ENCODE peak calls at places on chromosomes 4 and X, in five cellular contexts. S, V, I, M and Q are unnamed samples.

GRCh38 chr4:138320856-138321255 is 78.7 kb upstream of the SLC7A11 start:
- DNase-seq in S (no peak), V (no peak), I (no peak), M (no peak), Q (no peak)

GRCh38 chr4:165170819-165171218 is 36.5 kb upstream of the KLHL2 start:
- DNase-seq in S (no peak), V (no peak), I (no peak), M (no peak), Q (no peak)

GRCh38 chrX:108699368-108699767 is 37.0 kb downstream of the IRS4 start:
- DNase-seq in S (peak), V (no peak), I (no peak), M (no peak), Q (no peak)

GRCh38 chrX:119887721-119888425 is 7.8 kb upstream of the AKAP14 start:
- DNase-seq in S (peak), V (peak), I (peak), M (peak), Q (peak)

GRCh38 chr4:100826067-100826466 is 308.2 kb upstream of the EMCN start:
- DNase-seq in S (no peak), V (no peak), I (no peak), M (no peak), Q (no peak)

GRCh38 chrX:150507251-150507856 is 61.1 kb upstream of the MTM1 start:
- DNase-seq in S (peak), V (no peak), I (no peak), M (no peak), Q (no peak)

GRCh38 chrX:122868626-122869025 is 315.5 kb upstream of the GRIA3 start:
- DNase-seq in S (no peak), V (no peak), I (no peak), M (no peak), Q (no peak)

GRCh38 chr4:159374749-159375535 is 272.1 kb downstream of the RAPGEF2 start:
- DNase-seq in S (no peak), V (no peak), I (no peak), M (no peak), Q (no peak)

GRCh38 chr4:151950993-151951726 is 190.4 kb upstream of the GATB start:
- DNase-seq in S (no peak), V (no peak), I (no peak), M (no peak), Q (no peak)

GRCh38 chr4:144463236-144463635 is 182.7 kb upstream of the HHIP start:
- DNase-seq in S (no peak), V (no peak), I (no peak), M (no peak), Q (no peak)

GRCh38 chrX:153423652-153424051 is 12.4 kb downstream of the ZFP92 start:
- DNase-seq in S (no peak), V (no peak), I (no peak), M (no peak), Q (no peak)

GRCh38 chr4:39716356-39716755 is 18.4 kb downstream of the UBE2K start:
- DNase-seq in S (no peak), V (no peak), I (no peak), M (no peak), Q (no peak)

GRCh38 chr4:183905593-183906485 is 732 bp downstream of the STOX2 start:
- DNase-seq in S (peak), V (no peak), I (peak), M (no peak), Q (peak)